ENCODE peak calls at places on chromosomes 7 and 10, in four cellular contexts. B is heart right ventricle, X is brain microvascular endothelial cell, T is lung. G is an unnamed sample.

GRCh38 chr10:44153901-44154670 is 230.8 kb downstream of the CXCL12 start:
- DNase-seq in T (no peak), X (no peak), B (no peak), G (no peak)

GRCh38 chr7:1364068-1364905 is 95.0 kb downstream of the MICALL2 start:
- DNase-seq in T (no peak), X (no peak), B (no peak), G (no peak)

GRCh38 chr7:116969371-116969902 is 16.1 kb downstream of the ST7 start:
- DNase-seq in T (no peak), X (no peak), B (no peak), G (no peak)

GRCh38 chr7:116499168-116500070 is at the start of gene CAV2:
- DNase-seq in X (no peak), B (peak), T (peak), G (peak)

GRCh38 chr10:70668454-70668970 is 3.8 kb upstream of the ADAMTS14 start:
- DNase-seq in T (no peak), B (no peak), X (peak), G (no peak)

GRCh38 chr7:151060416-151061234 is 1.2 kb downstream of the SLC4A2 start:
- DNase-seq in T (no peak), X (no peak), B (no peak), G (no peak)

GRCh38 chr10:77532068-77532467 is 105.5 kb downstream of the KCNMA1 start:
- DNase-seq in B (no peak), X (peak), T (no peak), G (no peak)

GRCh38 chr10:31030216-31030615 is 1.4 kb downstream of the ZNF438 start:
- DNase-seq in X (no peak), T (no peak), B (no peak), G (no peak)

GRCh38 chr7:147182859-147183258 is 1066.3 kb downstream of the CNTNAP2 start:
- DNase-seq in T (no peak), X (no peak), B (no peak), G (no peak)

GRCh38 chr10:79321951-79322350 is 25.3 kb upstream of the PPIF start:
- DNase-seq in T (no peak), B (no peak), X (no peak), G (no peak)

GRCh38 chr10:90347239-90347638 is 510.6 kb downstream of the HTR7 start:
- DNase-seq in B (no peak), X (no peak), T (no peak), G (no peak)

GRCh38 chr10:2920638-2921037 is 146.7 kb upstream of the PFKP start:
- DNase-seq in X (no peak), B (no peak), T (no peak), G (no peak)

GRCh38 chr10:404341-404740 is 269.1 kb downstream of the ZMYND11 start:
- DNase-seq in B (no peak), T (no peak), X (peak), G (no peak)

GRCh38 chr10:22325272-22325947 is 4.5 kb downstream of the BMI1 start:
- DNase-seq in T (peak), B (peak), X (no peak), G (peak)

GRCh38 chr7:16754869-16755317 is 1.3 kb downstream of the TSPAN13 start:
- DNase-seq in X (no peak), T (no peak), B (no peak), G (no peak)

GRCh38 chr7:13532028-13532753 is 457.3 kb downstream of the ETV1 start:
- DNase-seq in X (no peak), B (no peak), T (no peak), G (no peak)

GRCh38 chr10:44960098-44960480 is 487 bp downstream of the RASSF4 start:
- DNase-seq in T (no peak), B (no peak), X (no peak), G (no peak)

GRCh38 chr7:92693519-92693918 is 103.3 kb upstream of the FAM133B start:
- DNase-seq in T (no peak), X (no peak), B (no peak), G (no peak)

GRCh38 chr7:148723846-148724245 is 25.1 kb downstream of the CUL1 start:
- DNase-seq in T (no peak), B (no peak), X (no peak), G (no peak)

GRCh38 chr7:130037703-130038102 is 13.5 kb downstream of the ZC3HC1 start:
- DNase-seq in T (no peak), B (no peak), X (no peak), G (no peak)
- TF ChIP-seq CTCF in T (no peak), B (peak), X (peak), G (no peak)

DNA sequence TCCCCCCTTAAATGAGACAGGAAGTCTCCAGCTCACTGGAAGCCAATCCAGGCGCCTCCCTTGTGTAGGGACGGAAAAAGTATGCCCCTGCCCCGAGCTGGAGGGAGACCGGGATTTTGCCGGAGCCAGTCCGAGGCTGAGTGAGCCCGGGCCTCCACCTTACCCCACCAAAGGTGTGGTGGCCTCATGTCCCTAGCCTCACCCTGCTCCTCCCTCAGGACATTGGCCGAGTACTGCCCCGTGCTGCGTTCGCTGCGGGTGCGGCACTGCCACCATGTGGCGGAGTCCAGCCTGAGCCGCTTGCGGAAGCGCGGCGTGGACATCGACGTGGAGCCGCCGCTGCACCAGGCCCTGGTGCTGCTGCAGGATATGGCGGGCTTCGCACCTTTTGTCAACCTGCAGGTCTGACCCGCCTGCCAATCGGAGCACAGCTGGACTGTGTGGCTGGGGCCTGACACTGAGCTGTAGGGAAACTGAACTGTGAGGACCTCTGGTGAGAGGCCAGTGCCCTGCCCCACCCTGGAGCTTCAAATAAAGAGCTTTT is 2.0 kb downstream of the FBXL15 start:
- DNase-seq in X (peak), B (peak), T (peak), G (peak)
- H3K4me3 ChIP-seq in X (peak), B (peak), T (peak), G (peak)

GRCh38 chr7:134645935-134646334 is 718 bp upstream of the BPGM start:
- DNase-seq in X (peak), B (no peak), T (no peak), G (no peak)
- H3K27ac ChIP-seq in X (peak), B (peak), T (peak), G (peak)

DNA sequence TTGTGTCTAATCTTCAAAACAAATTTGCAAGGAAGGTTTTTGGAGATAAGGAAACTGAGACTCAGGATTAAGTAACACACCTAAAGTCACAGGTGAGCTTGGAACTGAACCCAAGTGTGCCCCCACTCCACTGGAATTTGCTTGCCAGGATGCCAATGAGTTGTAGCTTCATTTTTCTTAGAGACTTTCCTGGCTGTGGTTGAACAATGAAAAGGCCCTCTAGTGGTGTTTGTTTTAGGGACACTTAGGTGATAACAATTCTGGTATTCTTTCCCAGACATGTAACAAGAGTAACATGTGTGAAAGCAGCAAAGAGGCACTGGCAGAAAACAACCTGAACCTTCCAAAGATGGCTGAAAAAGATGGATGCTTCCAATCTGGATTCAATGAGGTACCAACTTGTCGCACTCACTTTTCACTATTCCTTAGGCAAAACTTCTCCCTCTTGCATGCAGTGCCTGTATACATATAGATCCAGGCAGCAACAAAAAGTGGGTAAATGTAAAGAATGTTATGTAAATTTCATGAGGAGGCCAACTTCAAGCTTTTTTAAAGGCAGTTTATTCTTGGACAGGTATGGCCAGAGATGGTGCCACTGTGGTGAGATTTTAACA is 1.5 kb downstream of the IL6 start:
- DNase-seq in B (no peak), T (no peak), X (peak), G (no peak)
- TF ChIP-seq CTCF in B (peak), T (no peak), X (peak), G (no peak)

GRCh38 chr7:155257482-155258232 is 40.0 kb upstream of the INSIG1 start:
- DNase-seq in X (peak), T (peak), B (peak), G (peak)
- H3K4me3 ChIP-seq in X (no peak), T (no peak), B (peak), G (peak)

DNA sequence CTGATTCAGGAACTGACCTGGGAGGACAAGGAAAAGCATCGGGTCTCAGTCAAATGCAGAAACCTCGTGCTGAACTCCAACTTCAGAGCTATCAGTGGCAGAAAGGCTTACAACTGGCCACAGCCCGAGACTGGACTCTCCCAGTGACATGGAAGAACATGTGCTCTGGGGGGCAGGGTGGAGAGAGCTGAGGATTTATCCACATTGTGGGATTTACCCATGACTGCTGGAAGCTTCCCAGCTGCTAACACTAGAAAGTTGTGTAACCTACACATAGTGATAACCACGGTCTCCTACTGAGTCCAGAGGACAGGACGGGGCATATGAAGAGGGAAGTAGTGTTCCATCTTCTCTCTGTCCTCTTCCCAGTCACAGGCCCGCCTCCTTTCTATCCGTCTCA is 103.4 kb downstream of the ITIH5 start:
- DNase-seq in T (peak), X (no peak), B (no peak), G (no peak)
- H3K27ac ChIP-seq in T (no peak), X (no peak), B (peak), G (peak)